ENCODE peak calls at places on chromosomes 2 and 18, in five cellular contexts. One of them, this sample, is unnamed.

GRCh38 chr2:5694016-5694690 is 2.0 kb downstream of the SOX11 start:
- DNase-seq in K562: no peak
- DNase-seq in IMR-90: peak; percentile 25
- DNase-seq in HepG2: no peak
- DNase-seq in SK-N-SH: peak; percentile 65
- DNase-seq in this sample: no peak

GRCh38 chr2:71852141-71852711 is 295.4 kb downstream of the CYP26B1 start:
- DNase-seq in K562: no peak
- DNase-seq in IMR-90: no peak
- DNase-seq in HepG2: no peak
- DNase-seq in SK-N-SH: peak; percentile 71
- DNase-seq in this sample: no peak

GRCh38 chr2:63856302-63856600 is 14.6 kb downstream of the UGP2 start:
- DNase-seq in K562: no peak
- DNase-seq in IMR-90: no peak
- DNase-seq in HepG2: no peak
- DNase-seq in SK-N-SH: no peak
- DNase-seq in this sample: no peak

GRCh38 chr2:56077352-56077915 is 106.4 kb upstream of the CCDC85A start:
- DNase-seq in K562: peak; percentile 53
- DNase-seq in IMR-90: peak; percentile 7
- DNase-seq in HepG2: peak; percentile 49
- DNase-seq in SK-N-SH: peak; percentile 21
- DNase-seq in this sample: no peak

GRCh38 chr2:173766537-173767289 is 198.5 kb downstream of the SP3 start:
- DNase-seq in K562: no peak
- DNase-seq in IMR-90: no peak
- DNase-seq in HepG2: no peak
- DNase-seq in SK-N-SH: no peak
- DNase-seq in this sample: no peak

GRCh38 chr2:166700079-166700478 is 188.2 kb upstream of the XIRP2 start:
- DNase-seq in K562: no peak
- DNase-seq in IMR-90: peak; percentile 52
- DNase-seq in HepG2: no peak
- DNase-seq in SK-N-SH: peak; percentile 11
- DNase-seq in this sample: no peak

GRCh38 chr18:79513381-79514081 is 117.8 kb downstream of the NFATC1 start:
- DNase-seq in K562: no peak
- DNase-seq in IMR-90: no peak
- DNase-seq in HepG2: no peak
- DNase-seq in SK-N-SH: no peak
- DNase-seq in this sample: no peak

GRCh38 chr2:72993585-72994280 is 76.4 kb downstream of the EMX1 start:
- DNase-seq in K562: no peak
- DNase-seq in IMR-90: no peak
- DNase-seq in HepG2: no peak
- DNase-seq in SK-N-SH: no peak
- DNase-seq in this sample: no peak

GRCh38 chr2:99864561-99865216 is 277.7 kb downstream of the AFF3 start:
- DNase-seq in K562: no peak
- DNase-seq in IMR-90: peak; percentile 67
- DNase-seq in HepG2: no peak
- DNase-seq in SK-N-SH: no peak
- DNase-seq in this sample: no peak

GRCh38 chr2:182883451-182883850 is 17.0 kb upstream of the FRZB start:
- DNase-seq in K562: no peak
- DNase-seq in IMR-90: peak; percentile 19
- DNase-seq in HepG2: no peak
- DNase-seq in SK-N-SH: no peak
- DNase-seq in this sample: no peak

GRCh38 chr2:69345434-69345833 is 41.6 kb downstream of the GFPT1 start:
- DNase-seq in K562: no peak
- DNase-seq in IMR-90: no peak
- DNase-seq in HepG2: peak; percentile 9
- DNase-seq in SK-N-SH: no peak
- DNase-seq in this sample: no peak

GRCh38 chr2:76180676-76181075 is 470.0 kb upstream of the GCFC2 start:
- DNase-seq in K562: no peak
- DNase-seq in IMR-90: no peak
- DNase-seq in HepG2: no peak
- DNase-seq in SK-N-SH: no peak
- DNase-seq in this sample: no peak

GRCh38 chr2:190592831-190593230 is 56.1 kb upstream of the NAB1 start:
- DNase-seq in K562: no peak
- DNase-seq in IMR-90: peak; percentile 21
- DNase-seq in HepG2: no peak
- DNase-seq in SK-N-SH: no peak
- DNase-seq in this sample: no peak

GRCh38 chr2:182666674-182667320 is 49.3 kb upstream of the DNAJC10 start:
- DNase-seq in K562: peak; percentile 49
- DNase-seq in IMR-90: peak; percentile 46
- DNase-seq in HepG2: peak; percentile 31
- DNase-seq in SK-N-SH: peak; percentile 27
- DNase-seq in this sample: no peak

GRCh38 chr2:47313141-47313691 is 89.7 kb upstream of the MSH2 start:
- DNase-seq in K562: peak; percentile 68
- DNase-seq in IMR-90: no peak
- DNase-seq in HepG2: peak; percentile 92
- DNase-seq in SK-N-SH: no peak
- DNase-seq in this sample: no peak

GRCh38 chr2:37366773-37367172 is 22.3 kb downstream of the QPCT start:
- DNase-seq in K562: no peak
- DNase-seq in IMR-90: no peak
- DNase-seq in HepG2: no peak
- DNase-seq in SK-N-SH: no peak
- DNase-seq in this sample: no peak

GRCh38 chr18:36752929-36753865 is 75.6 kb downstream of the TPGS2 start:
- DNase-seq in K562: peak; percentile 36
- DNase-seq in IMR-90: peak; percentile 49
- DNase-seq in HepG2: no peak
- DNase-seq in SK-N-SH: no peak
- DNase-seq in this sample: no peak

GRCh38 chr2:85281553-85281952 is 46.2 kb downstream of the TGOLN2 start:
- DNase-seq in K562: no peak
- DNase-seq in IMR-90: no peak
- DNase-seq in HepG2: no peak
- DNase-seq in SK-N-SH: no peak
- DNase-seq in this sample: no peak

GRCh38 chr2:157627594-157628281 is 926 bp downstream of the ACVR1C start:
- DNase-seq in K562: no peak
- DNase-seq in IMR-90: peak; percentile 3
- DNase-seq in HepG2: no peak
- DNase-seq in SK-N-SH: no peak
- DNase-seq in this sample: no peak

GRCh38 chr18:13647761-13648160 is 78.6 kb downstream of the FAM210A start:
- DNase-seq in K562: no peak
- DNase-seq in IMR-90: no peak
- DNase-seq in HepG2: no peak
- DNase-seq in SK-N-SH: no peak
- DNase-seq in this sample: no peak

GRCh38 chr2:135791418-135792190 is 45.4 kb downstream of the LCT start:
- DNase-seq in K562: no peak
- DNase-seq in IMR-90: peak; percentile 50
- DNase-seq in HepG2: no peak
- DNase-seq in SK-N-SH: no peak
- DNase-seq in this sample: no peak

GRCh38 chr2:128579825-128580224 is 261.2 kb upstream of the HS6ST1 start:
- DNase-seq in K562: no peak
- DNase-seq in IMR-90: no peak
- DNase-seq in HepG2: no peak
- DNase-seq in SK-N-SH: no peak
- DNase-seq in this sample: no peak

GRCh38 chr2:129751409-129751808 is 228.1 kb upstream of the RAB6C start:
- DNase-seq in K562: no peak
- DNase-seq in IMR-90: no peak
- DNase-seq in HepG2: no peak
- DNase-seq in SK-N-SH: no peak
- DNase-seq in this sample: no peak

GRCh38 chr2:129748250-129748649 is 231.2 kb upstream of the RAB6C start:
- DNase-seq in K562: no peak
- DNase-seq in IMR-90: no peak
- DNase-seq in HepG2: no peak
- DNase-seq in SK-N-SH: no peak
- DNase-seq in this sample: no peak

GRCh38 chr2:129744649-129745048 is 234.8 kb upstream of the RAB6C start:
- DNase-seq in K562: no peak
- DNase-seq in IMR-90: no peak
- DNase-seq in HepG2: no peak
- DNase-seq in SK-N-SH: no peak
- DNase-seq in this sample: no peak

GRCh38 chr2:129747500-129748125 is 231.9 kb upstream of the RAB6C start:
- DNase-seq in K562: no peak
- DNase-seq in IMR-90: no peak
- DNase-seq in HepG2: no peak
- DNase-seq in SK-N-SH: no peak
- DNase-seq in this sample: no peak

DNA sequence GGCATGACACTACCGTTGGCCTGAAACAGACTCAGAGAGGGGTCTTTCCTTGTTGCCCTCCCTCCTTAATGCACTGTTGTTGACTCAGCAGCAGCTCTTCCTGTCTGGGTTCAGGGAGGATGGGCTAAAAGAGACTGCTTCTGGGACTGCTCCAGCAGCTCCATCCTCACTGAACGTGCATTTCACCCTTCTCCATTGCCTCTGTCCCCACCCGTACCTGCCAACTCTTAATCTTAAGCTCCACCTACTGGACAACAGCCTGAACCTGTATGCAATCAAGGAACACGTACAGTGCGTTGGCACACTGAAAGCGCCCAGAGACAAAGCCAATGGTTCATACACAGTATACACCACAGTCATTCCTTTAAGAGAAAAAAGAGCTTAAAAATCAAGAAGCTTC is 230.8 kb upstream of the RAB6C start:
- DNase-seq in K562: peak; percentile 23
- DNase-seq in IMR-90: no peak
- DNase-seq in HepG2: peak; percentile 21
- DNase-seq in SK-N-SH: no peak
- DNase-seq in this sample: no peak
- TF ChIP-seq MXI1 in K562: no peak
- TF ChIP-seq MXI1 in IMR-90: no peak
- TF ChIP-seq MXI1 in HepG2: no peak
- TF ChIP-seq MXI1 in SK-N-SH: no peak
- TF ChIP-seq MXI1 in this sample: no peak

GRCh38 chr2:8544786-8545631 is 136.8 kb upstream of the ID2 start:
- DNase-seq in K562: peak; percentile 89
- DNase-seq in IMR-90: peak; percentile 93
- DNase-seq in HepG2: peak; percentile 35
- DNase-seq in SK-N-SH: peak; percentile 83
- DNase-seq in this sample: peak; percentile 62
- TF ChIP-seq MXI1 in K562: no peak
- TF ChIP-seq MXI1 in IMR-90: no peak
- TF ChIP-seq MXI1 in HepG2: no peak
- TF ChIP-seq MXI1 in SK-N-SH: no peak
- TF ChIP-seq MXI1 in this sample: no peak

GRCh38 chr2:227480528-227480927 is 8.6 kb downstream of the AGFG1 start:
- DNase-seq in K562: no peak
- DNase-seq in IMR-90: no peak
- DNase-seq in HepG2: no peak
- DNase-seq in SK-N-SH: no peak
- DNase-seq in this sample: no peak
- TF ChIP-seq MXI1 in K562: no peak
- TF ChIP-seq MXI1 in IMR-90: no peak
- TF ChIP-seq MXI1 in HepG2: no peak
- TF ChIP-seq MXI1 in SK-N-SH: no peak
- TF ChIP-seq MXI1 in this sample: no peak

DNA sequence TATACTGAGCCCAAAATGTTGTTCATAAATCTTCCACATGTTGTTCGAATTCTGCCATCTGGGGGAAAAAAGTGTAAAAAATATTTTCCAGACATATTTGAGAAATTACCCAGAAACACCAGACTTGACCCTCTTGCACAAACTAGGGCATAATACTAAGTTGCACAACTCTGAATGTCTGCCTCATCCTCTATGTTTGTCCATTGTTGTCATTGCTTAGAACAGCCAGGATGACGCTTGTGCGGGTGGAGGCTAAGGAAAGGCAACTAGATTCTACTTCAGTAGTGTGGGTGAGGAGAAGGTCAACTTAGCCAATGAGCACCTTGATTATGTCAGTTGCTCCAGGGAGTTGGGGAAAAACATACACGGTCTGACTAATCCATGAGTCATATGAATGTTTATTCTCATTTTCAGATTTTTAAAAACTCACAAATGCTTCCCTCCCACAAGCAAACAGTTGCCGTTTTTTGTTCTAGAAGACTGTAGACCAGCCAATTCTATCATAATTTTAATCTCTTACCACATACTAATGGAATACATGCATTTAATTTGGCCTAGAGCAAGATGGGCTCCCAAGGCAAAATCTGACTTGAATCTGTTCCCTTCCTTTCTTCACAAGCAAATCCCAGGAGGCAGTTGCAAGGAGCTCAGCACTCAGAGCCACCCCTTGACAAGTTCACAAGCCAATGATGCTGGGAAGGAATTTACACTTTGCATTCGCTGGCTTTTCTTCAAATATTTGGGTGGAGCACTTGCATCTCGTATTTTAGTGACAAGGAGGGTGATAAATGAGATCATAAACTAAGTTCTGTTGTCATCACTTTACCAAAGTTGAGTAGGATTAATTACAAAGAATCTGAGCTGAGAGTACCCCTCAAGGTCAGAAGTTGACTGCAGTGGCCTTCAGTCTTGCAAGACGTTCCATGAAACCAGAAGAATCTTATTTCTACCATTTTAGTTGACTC is 163.2 kb upstream of the TWIST2 start:
- DNase-seq in K562: no peak
- DNase-seq in IMR-90: peak; percentile 99
- DNase-seq in HepG2: peak; percentile 29
- DNase-seq in SK-N-SH: no peak
- DNase-seq in this sample: no peak
- TF ChIP-seq MXI1 in K562: no peak
- TF ChIP-seq MXI1 in IMR-90: no peak
- TF ChIP-seq MXI1 in HepG2: no peak
- TF ChIP-seq MXI1 in SK-N-SH: no peak
- TF ChIP-seq MXI1 in this sample: no peak

GRCh38 chr2:43075906-43076585 is 150.4 kb downstream of the ZFP36L2 start:
- DNase-seq in K562: no peak
- DNase-seq in IMR-90: peak; percentile 86
- DNase-seq in HepG2: no peak
- DNase-seq in SK-N-SH: no peak
- DNase-seq in this sample: no peak
- TF ChIP-seq MXI1 in K562: no peak
- TF ChIP-seq MXI1 in IMR-90: no peak
- TF ChIP-seq MXI1 in HepG2: no peak
- TF ChIP-seq MXI1 in SK-N-SH: no peak
- TF ChIP-seq MXI1 in this sample: no peak

This sample was measured in GM12878.